ENCODE peak calls at places on chromosomes 2 and 18, in seven cellular contexts. One of them, this sample, is unnamed.

GRCh38 chr18:49001587-49001986 is 50.8 kb upstream of the SMAD7 start:
- DNase-seq in endothelial cell of umbilical vein: no peak
- DNase-seq in WTC11: no peak
- DNase-seq in HepG2: no peak
- DNase-seq in A549: no peak
- DNase-seq in HCT116: no peak
- DNase-seq in GM12878: no peak
- DNase-seq in this sample: no peak

GRCh38 chr2:194343167-194343566 is 1313.9 kb upstream of the SLC39A10 start:
- DNase-seq in A549: no peak
- DNase-seq in GM12878: no peak
- DNase-seq in WTC11: no peak
- DNase-seq in endothelial cell of umbilical vein: no peak
- DNase-seq in HCT116: no peak
- DNase-seq in HepG2: no peak
- DNase-seq in this sample: no peak

GRCh38 chr18:28003451-28003850 is 173.5 kb downstream of the CDH2 start:
- DNase-seq in HCT116: no peak
- DNase-seq in GM12878: no peak
- DNase-seq in endothelial cell of umbilical vein: peak; percentile 83
- DNase-seq in A549: no peak
- DNase-seq in HepG2: no peak
- DNase-seq in WTC11: no peak
- DNase-seq in this sample: no peak

GRCh38 chr2:61460168-61460567 is 10.7 kb downstream of the USP34 start:
- DNase-seq in HepG2: peak; percentile 92
- DNase-seq in endothelial cell of umbilical vein: peak; percentile 82
- DNase-seq in HCT116: no peak
- DNase-seq in A549: no peak
- DNase-seq in WTC11: no peak
- DNase-seq in GM12878: no peak
- DNase-seq in this sample: no peak

GRCh38 chr2:26998323-26998722 is 27.9 kb downstream of the MAPRE3 start:
- DNase-seq in A549: no peak
- DNase-seq in HCT116: no peak
- DNase-seq in GM12878: no peak
- DNase-seq in HepG2: no peak
- DNase-seq in endothelial cell of umbilical vein: no peak
- DNase-seq in WTC11: no peak
- DNase-seq in this sample: no peak

GRCh38 chr2:174219321-174219720 is 29.0 kb downstream of the OLA1 start:
- DNase-seq in HCT116: no peak
- DNase-seq in WTC11: no peak
- DNase-seq in GM12878: no peak
- DNase-seq in A549: no peak
- DNase-seq in endothelial cell of umbilical vein: no peak
- DNase-seq in HepG2: no peak
- DNase-seq in this sample: peak; percentile 55

GRCh38 chr18:47929681-47930085 is 776 bp downstream of the SMAD2 start:
- DNase-seq in HCT116: no peak
- DNase-seq in WTC11: no peak
- DNase-seq in HepG2: peak; percentile 37
- DNase-seq in endothelial cell of umbilical vein: no peak
- DNase-seq in A549: no peak
- DNase-seq in GM12878: no peak
- DNase-seq in this sample: no peak

GRCh38 chr2:126771501-126772195 is 115.7 kb downstream of the GYPC start:
- DNase-seq in A549: no peak
- DNase-seq in HepG2: no peak
- DNase-seq in WTC11: peak; percentile 61
- DNase-seq in GM12878: no peak
- DNase-seq in HCT116: no peak
- DNase-seq in endothelial cell of umbilical vein: no peak
- DNase-seq in this sample: no peak

GRCh38 chr18:55421612-55422381 is 166.2 kb downstream of the TCF4 start:
- DNase-seq in GM12878: no peak
- DNase-seq in WTC11: no peak
- DNase-seq in HCT116: no peak
- DNase-seq in endothelial cell of umbilical vein: peak; percentile 48
- DNase-seq in A549: no peak
- DNase-seq in HepG2: no peak
- DNase-seq in this sample: no peak

GRCh38 chr2:60414731-60415130 is 138.7 kb downstream of the BCL11A start:
- DNase-seq in endothelial cell of umbilical vein: no peak
- DNase-seq in WTC11: no peak
- DNase-seq in HepG2: no peak
- DNase-seq in HCT116: no peak
- DNase-seq in A549: no peak
- DNase-seq in GM12878: no peak
- DNase-seq in this sample: peak; percentile 74

GRCh38 chr2:27779417-27780055 is 8.0 kb downstream of the MRPL33 start:
- DNase-seq in WTC11: no peak
- DNase-seq in GM12878: no peak
- DNase-seq in HCT116: no peak
- DNase-seq in HepG2: no peak
- DNase-seq in endothelial cell of umbilical vein: peak; percentile 94
- DNase-seq in A549: no peak
- DNase-seq in this sample: no peak

GRCh38 chr2:147182260-147182659 is 662.6 kb upstream of the ACVR2A start:
- DNase-seq in HCT116: no peak
- DNase-seq in A549: no peak
- DNase-seq in endothelial cell of umbilical vein: no peak
- DNase-seq in WTC11: no peak
- DNase-seq in GM12878: peak; percentile 84
- DNase-seq in HepG2: no peak
- DNase-seq in this sample: peak; percentile 58

GRCh38 chr2:129438501-129439057 is 540.9 kb upstream of the RAB6C start:
- DNase-seq in A549: no peak
- DNase-seq in WTC11: no peak
- DNase-seq in GM12878: no peak
- DNase-seq in HCT116: no peak
- DNase-seq in HepG2: no peak
- DNase-seq in endothelial cell of umbilical vein: no peak
- DNase-seq in this sample: no peak

GRCh38 chr18:11983592-11983991 is 2.3 kb downstream of the IMPA2 start:
- DNase-seq in A549: no peak
- DNase-seq in GM12878: no peak
- DNase-seq in endothelial cell of umbilical vein: no peak
- DNase-seq in HCT116: no peak
- DNase-seq in HepG2: peak; percentile 67
- DNase-seq in WTC11: peak; percentile 63
- DNase-seq in this sample: no peak

GRCh38 chr2:45227347-45227746 is 218.1 kb upstream of the SIX2 start:
- DNase-seq in endothelial cell of umbilical vein: no peak
- DNase-seq in A549: no peak
- DNase-seq in HepG2: no peak
- DNase-seq in HCT116: no peak
- DNase-seq in WTC11: no peak
- DNase-seq in GM12878: no peak
- DNase-seq in this sample: no peak

DNA sequence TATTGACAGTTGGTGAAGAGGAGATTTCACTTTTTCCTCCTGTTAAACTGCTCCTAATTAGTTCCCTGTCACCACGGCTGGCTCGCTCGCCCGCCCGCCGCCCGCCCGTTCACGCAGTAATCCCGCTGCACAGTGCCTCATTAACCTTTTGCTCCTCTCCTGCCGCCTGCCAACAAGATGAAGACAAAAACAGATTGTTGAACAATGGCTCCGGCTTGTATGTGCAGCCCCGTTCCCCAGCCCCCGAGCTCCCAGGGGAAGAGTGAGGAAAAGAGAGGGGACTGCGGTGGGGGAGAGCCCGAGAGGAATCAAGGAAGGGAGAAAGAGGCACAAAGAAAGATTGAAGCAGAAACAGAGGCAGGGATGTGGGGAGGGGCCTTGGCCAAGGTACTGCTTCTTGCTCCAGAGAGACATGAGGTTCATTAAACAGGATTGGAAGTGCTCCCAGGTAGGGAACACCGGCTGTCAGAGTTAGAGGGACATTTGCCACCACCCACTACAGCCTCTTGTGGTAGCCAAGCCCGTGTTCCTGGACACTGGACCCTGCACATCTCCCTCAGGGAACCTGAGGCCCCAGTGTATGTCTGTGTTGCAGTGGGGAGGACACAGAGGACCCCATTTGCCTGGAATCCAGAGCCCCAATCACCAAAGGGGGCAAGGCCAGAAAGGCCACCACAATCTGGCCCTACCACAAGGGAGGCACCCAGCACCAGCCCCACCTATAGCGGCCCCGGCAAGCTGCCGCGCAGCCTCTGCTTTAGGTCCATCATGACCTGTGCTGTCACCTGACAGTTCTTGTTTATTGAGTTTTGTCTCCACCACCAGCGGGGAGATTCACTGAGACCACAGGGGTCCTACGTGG is 38.1 kb downstream of the EMX1 start:
- DNase-seq in A549: no peak
- DNase-seq in HCT116: no peak
- DNase-seq in GM12878: no peak
- DNase-seq in HepG2: no peak
- DNase-seq in WTC11: no peak
- DNase-seq in endothelial cell of umbilical vein: peak; percentile 12
- DNase-seq in this sample: no peak
- TF ChIP-seq MAX in A549: no peak
- TF ChIP-seq MAX in HCT116: no peak
- TF ChIP-seq MAX in GM12878: no peak
- TF ChIP-seq MAX in HepG2: no peak
- TF ChIP-seq MAX in WTC11: no peak
- TF ChIP-seq MAX in endothelial cell of umbilical vein: no peak
- TF ChIP-seq MAX in this sample: no peak

GRCh38 chr2:118269408-118270051 is 181.3 kb downstream of the INSIG2 start:
- DNase-seq in HepG2: peak; percentile 28
- DNase-seq in endothelial cell of umbilical vein: no peak
- DNase-seq in WTC11: peak; percentile 17
- DNase-seq in GM12878: no peak
- DNase-seq in HCT116: no peak
- DNase-seq in A549: no peak
- DNase-seq in this sample: peak; percentile 21
- TF ChIP-seq CTCF in HepG2: peak; percentile 57
- TF ChIP-seq CTCF in endothelial cell of umbilical vein: no peak
- TF ChIP-seq CTCF in WTC11: no peak
- TF ChIP-seq CTCF in GM12878: peak; percentile 41
- TF ChIP-seq CTCF in HCT116: no peak
- TF ChIP-seq CTCF in A549: no peak
- TF ChIP-seq CTCF in this sample: peak; percentile 42

GRCh38 chr18:3468833-3469232 is 18.9 kb downstream of the TGIF1 start:
- DNase-seq in GM12878: no peak
- DNase-seq in WTC11: no peak
- DNase-seq in HCT116: no peak
- DNase-seq in endothelial cell of umbilical vein: no peak
- DNase-seq in HepG2: no peak
- DNase-seq in A549: no peak
- DNase-seq in this sample: peak; percentile 48
- TF ChIP-seq MAX in GM12878: no peak
- TF ChIP-seq MAX in WTC11: no peak
- TF ChIP-seq MAX in HCT116: no peak
- TF ChIP-seq MAX in endothelial cell of umbilical vein: no peak
- TF ChIP-seq MAX in HepG2: no peak
- TF ChIP-seq MAX in A549: no peak
- TF ChIP-seq MAX in this sample: no peak

DNA sequence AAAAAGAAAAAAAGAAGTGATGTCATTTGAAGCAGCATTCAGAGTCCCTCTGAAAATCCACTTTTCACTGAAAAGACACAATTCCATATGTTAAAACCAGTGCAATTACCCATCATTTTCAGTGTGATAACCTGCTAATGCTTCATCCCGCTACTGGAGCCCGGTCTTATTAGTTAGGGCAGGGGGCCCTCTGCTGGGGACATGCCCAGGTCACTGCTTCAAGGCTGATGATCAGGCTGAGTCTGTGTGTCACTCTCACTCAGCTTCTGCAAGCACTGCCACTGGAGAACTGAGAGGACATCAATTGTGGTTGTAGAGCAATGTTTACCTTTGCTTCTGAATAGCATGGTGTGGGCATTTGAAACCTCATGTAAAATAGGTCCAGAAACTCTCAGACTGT is 49.1 kb upstream of the NXPH2 start:
- DNase-seq in endothelial cell of umbilical vein: peak; percentile 24
- DNase-seq in WTC11: peak; percentile 74
- DNase-seq in HCT116: peak; percentile 41
- DNase-seq in A549: peak; percentile 28
- DNase-seq in HepG2: peak; percentile 64
- DNase-seq in GM12878: no peak
- DNase-seq in this sample: peak; percentile 60
- TF ChIP-seq CTCF in endothelial cell of umbilical vein: peak; percentile 6
- TF ChIP-seq CTCF in WTC11: peak; percentile 34
- TF ChIP-seq CTCF in HCT116: peak; percentile 56
- TF ChIP-seq CTCF in A549: peak; percentile 62
- TF ChIP-seq CTCF in HepG2: peak; percentile 88
- TF ChIP-seq CTCF in GM12878: peak; percentile 51
- TF ChIP-seq CTCF in this sample: peak; percentile 42

DNA sequence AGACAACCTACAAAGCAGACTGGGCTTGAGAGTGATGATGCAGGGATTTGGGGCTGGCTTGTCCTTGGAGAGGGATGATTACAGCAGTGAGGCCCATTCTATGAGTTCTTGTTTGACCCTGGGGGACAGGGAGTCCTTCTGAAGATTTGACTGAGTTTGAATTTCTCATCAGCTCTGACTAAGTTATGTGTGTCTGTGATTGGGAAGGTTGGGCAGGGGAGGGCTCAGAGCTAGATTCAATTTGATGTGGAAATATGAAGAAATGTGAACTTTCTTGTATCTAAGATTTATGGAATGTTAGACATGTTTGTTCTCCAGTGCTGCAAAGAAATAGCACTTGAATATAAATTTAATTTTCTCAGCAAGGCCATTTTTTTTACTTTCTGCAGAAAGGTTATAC is 19.9 kb upstream of the IL1R2 start:
- DNase-seq in WTC11: no peak
- DNase-seq in HepG2: no peak
- DNase-seq in endothelial cell of umbilical vein: no peak
- DNase-seq in GM12878: no peak
- DNase-seq in HCT116: no peak
- DNase-seq in A549: no peak
- DNase-seq in this sample: no peak
- TF ChIP-seq MAX in WTC11: no peak
- TF ChIP-seq MAX in HepG2: no peak
- TF ChIP-seq MAX in endothelial cell of umbilical vein: no peak
- TF ChIP-seq MAX in GM12878: no peak
- TF ChIP-seq MAX in HCT116: no peak
- TF ChIP-seq MAX in A549: no peak
- TF ChIP-seq MAX in this sample: no peak